ENCODE peak calls at places on chromosomes 6 and 20, in nine cellular contexts. O, C, X, Y, D, E, S, V and J are unnamed samples.
A peak's percentile ranks its signal among the peaks of the same experiment; 100 is the strongest.

GRCh38 chr6:168956884-168957730 is 296.5 kb downstream of the THBS2 start:
- DNase-seq in O (peak; percentile 46), C (peak; percentile 84), X (peak; percentile 83), Y (peak; percentile 68), D (peak; percentile 50), E (peak; percentile 49), S (peak; percentile 71), V (peak; percentile 92), J (peak; percentile 82)

GRCh38 chr6:15754035-15754705 is 91.3 kb upstream of the DTNBP1 start:
- DNase-seq in O (no peak), C (peak; percentile 41), X (no peak), Y (no peak), D (no peak), E (no peak), S (no peak), V (no peak), J (no peak)

GRCh38 chr6:15793288-15793687 is 130.5 kb upstream of the DTNBP1 start:
- DNase-seq in O (no peak), C (peak; percentile 2), X (no peak), Y (no peak), D (no peak), E (peak; percentile 27), S (no peak), V (peak; percentile 16), J (peak; percentile 21)

GRCh38 chr6:47420394-47421371 is 56.9 kb upstream of the CD2AP start:
- DNase-seq in O (no peak), C (peak; percentile 45), X (no peak), Y (no peak), D (no peak), E (no peak), S (no peak), V (peak; percentile 46), J (no peak)

GRCh38 chr20:11807070-11807741 is 110.5 kb upstream of the BTBD3 start:
- DNase-seq in O (no peak), C (peak; percentile 86), X (no peak), Y (peak; percentile 25), D (no peak), E (peak; percentile 83), S (no peak), V (peak; percentile 94), J (peak; percentile 66)

GRCh38 chr6:8375916-8376315 is 59.4 kb downstream of the SLC35B3 start:
- DNase-seq in O (no peak), C (no peak), X (no peak), Y (no peak), D (no peak), E (no peak), S (no peak), V (no peak), J (no peak)

GRCh38 chr6:390914-391558 is 516 bp upstream of the IRF4 start:
- DNase-seq in O (no peak), C (peak; percentile 27), X (no peak), Y (no peak), D (no peak), E (peak; percentile 2), S (no peak), V (peak; percentile 21), J (no peak)

GRCh38 chr20:37526839-37527637 is 638 bp downstream of the BLCAP start:
- DNase-seq in O (peak; percentile 51), C (peak; percentile 36), X (peak; percentile 48), Y (peak; percentile 25), D (peak; percentile 39), E (no peak), S (no peak), V (peak; percentile 42), J (no peak)

GRCh38 chr20:58640446-58640845 is 10.6 kb upstream of the STX16 start:
- DNase-seq in O (no peak), C (no peak), X (no peak), Y (no peak), D (no peak), E (no peak), S (no peak), V (peak; percentile 22), J (no peak)

GRCh38 chr6:131250121-131250520 is 114.9 kb downstream of the AKAP7 start:
- DNase-seq in O (no peak), C (peak; percentile 62), X (peak; percentile 69), Y (peak; percentile 69), D (peak; percentile 49), E (no peak), S (no peak), V (peak; percentile 53), J (peak; percentile 13)

GRCh38 chr6:131255911-131256310 is 120.6 kb downstream of the AKAP7 start:
- DNase-seq in O (no peak), C (peak; percentile 29), X (no peak), Y (no peak), D (no peak), E (no peak), S (no peak), V (no peak), J (no peak)

GRCh38 chr6:131255434-131255833 is 120.2 kb downstream of the AKAP7 start:
- DNase-seq in O (no peak), C (no peak), X (no peak), Y (no peak), D (no peak), E (no peak), S (no peak), V (no peak), J (no peak)

GRCh38 chr6:131257104-131257503 is 121.8 kb downstream of the AKAP7 start:
- DNase-seq in O (no peak), C (no peak), X (no peak), Y (no peak), D (no peak), E (no peak), S (no peak), V (no peak), J (no peak)

GRCh38 chr6:131251593-131252204 is 116.4 kb downstream of the AKAP7 start:
- DNase-seq in O (no peak), C (no peak), X (no peak), Y (no peak), D (no peak), E (no peak), S (no peak), V (peak; percentile 14), J (no peak)
- H3K4me3 ChIP-seq in O (no peak overlapping the region), C (no peak overlapping the region), X (no peak overlapping the region), Y (no peak overlapping the region), D (no peak overlapping the region), E (no peak overlapping the region), S (no peak overlapping the region), V (no peak overlapping the region), J (no peak overlapping the region)

GRCh38 chr6:1498491-1499113 is 109.2 kb downstream of the FOXF2 start:
- DNase-seq in O (no peak), C (peak; percentile 29), X (no peak), Y (no peak), D (no peak), E (no peak), S (peak; percentile 48), V (no peak), J (no peak)
- TF ChIP-seq CTCF in O (no peak), C (no peak), X (no peak), Y (no peak), D (no peak), E (peak; percentile 32), S (peak; percentile 60), V (no peak), J (no peak)

GRCh38 chr6:133012774-133013173 is 198.4 kb downstream of the RPS12 start:
- DNase-seq in O (no peak), C (no peak), X (no peak), Y (no peak), D (no peak), E (no peak), S (no peak), V (no peak), J (no peak)

DNA sequence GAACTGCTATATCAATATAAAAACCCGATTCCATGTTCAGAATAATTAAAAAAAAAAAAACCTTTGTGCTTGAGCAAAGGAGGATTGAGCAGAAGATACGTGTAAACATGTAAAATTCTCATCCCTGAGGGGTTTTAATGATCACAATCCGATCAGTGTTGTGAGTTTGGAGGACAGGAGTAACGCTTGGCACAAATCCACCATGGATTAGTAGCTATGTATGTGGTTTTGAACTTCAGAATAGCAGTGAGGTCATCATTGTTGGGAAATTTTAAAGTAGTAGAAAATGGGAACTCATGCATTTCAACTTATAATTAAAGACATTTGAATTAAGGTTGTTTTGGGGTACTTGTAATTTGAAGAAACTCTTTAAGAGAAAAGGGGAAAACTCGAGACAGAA is 203.2 kb downstream of the RPS12 start:
- DNase-seq in O (no peak), C (peak; percentile 58), X (no peak), Y (no peak), D (no peak), E (no peak), S (no peak), V (peak; percentile 3), J (no peak)
- H3K4me3 ChIP-seq in O (no peak overlapping the region), C (no peak overlapping the region), X (no peak overlapping the region), Y (no peak overlapping the region), D (no peak overlapping the region), E (no peak overlapping the region), S (no peak overlapping the region), V (no peak overlapping the region), J (no peak overlapping the region)

GRCh38 chr6:125779924-125780539 is 10.7 kb upstream of the NCOA7 start:
- DNase-seq in O (peak; percentile 75), C (peak; percentile 96), X (peak; percentile 91), Y (peak; percentile 86), D (peak; percentile 80), E (peak; percentile 80), S (peak; percentile 71), V (peak; percentile 97), J (peak; percentile 81)

GRCh38 chr6:125780540-125781306 is 10.0 kb upstream of the NCOA7 start:
- DNase-seq in O (peak; percentile 28), C (peak; percentile 89), X (peak; percentile 73), Y (peak; percentile 62), D (peak; percentile 59), E (no peak), S (peak; percentile 32), V (peak; percentile 93), J (no peak)

GRCh38 chr6:125784365-125784764 is 6.4 kb upstream of the NCOA7 start:
- DNase-seq in O (no peak), C (peak; percentile 84), X (no peak), Y (no peak), D (no peak), E (no peak), S (no peak), V (peak; percentile 77), J (no peak)

DNA sequence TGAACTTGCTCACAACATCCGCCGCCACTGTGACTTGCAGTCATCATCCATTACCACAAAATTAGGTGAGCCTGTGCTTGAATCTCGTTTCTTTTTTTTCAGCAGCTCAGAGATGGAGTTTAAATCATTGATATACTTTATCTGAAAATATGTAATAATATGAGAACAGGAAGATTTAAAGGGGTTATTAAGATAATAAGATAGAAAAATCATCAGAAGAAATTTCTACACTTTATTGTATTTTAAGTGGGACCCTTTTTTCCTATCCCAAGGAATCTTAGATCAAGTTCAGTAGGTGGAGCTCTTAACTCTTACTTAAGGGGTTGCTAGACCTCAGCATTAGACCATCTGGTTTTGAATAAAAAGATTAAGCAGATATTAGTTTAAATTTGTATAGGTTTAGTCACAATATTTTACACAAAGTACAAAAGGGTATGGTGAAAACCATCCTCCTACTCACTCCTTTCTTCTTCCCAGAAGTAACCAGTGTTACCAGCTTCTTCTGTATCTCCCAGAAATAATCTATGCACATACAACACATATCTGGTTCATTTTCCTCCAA is 9.4 kb upstream of the NCOA7 start:
- DNase-seq in O (no peak), C (peak; percentile 67), X (no peak), Y (no peak), D (no peak), E (no peak), S (no peak), V (peak; percentile 65), J (no peak)
- TF ChIP-seq CTCF in O (peak; percentile 48), C (no peak), X (no peak), Y (no peak), D (peak; percentile 32), E (peak; percentile 34), S (no peak), V (peak; percentile 8), J (no peak)